ENCODE peak calls at places on chromosomes 4 and X, in nine cellular contexts. U, A, R, D, V, H, P, B and K are unnamed samples.

GRCh38 chr4:139331185-139331584 is 28.9 kb upstream of the NDUFC1 start:
- DNase-seq in U (no peak), A (no peak), R (no peak), D (no peak), V (no peak), H (no peak), P (no peak), B (no peak), K (no peak)

GRCh38 chr4:39635023-39635422 is 3.6 kb downstream of the SMIM14 start:
- DNase-seq in U (no peak), A (no peak), R (no peak), D (peak), V (no peak), H (no peak), P (no peak), B (no peak), K (no peak)

GRCh38 chr4:105969575-105969974 is 74.3 kb downstream of the NPNT start:
- DNase-seq in U (no peak), A (no peak), R (no peak), D (no peak), V (no peak), H (no peak), P (no peak), B (no peak), K (no peak)

GRCh38 chr4:10942166-10942565 is 257.6 kb upstream of the CLNK start:
- DNase-seq in U (no peak), A (no peak), R (no peak), D (no peak), V (no peak), H (no peak), P (no peak), B (no peak), K (no peak)

GRCh38 chrX:16429391-16429790 is 220.6 kb upstream of the S100G start:
- DNase-seq in U (no peak), A (no peak), R (no peak), D (no peak), V (no peak), H (no peak), P (no peak), B (peak), K (no peak)

GRCh38 chrX:70026112-70026850 is 23.5 kb downstream of the AWAT2 start:
- DNase-seq in U (no peak), A (no peak), R (no peak), D (no peak), V (no peak), H (no peak), P (no peak), B (no peak), K (no peak)

GRCh38 chr4:27239651-27240050 is 379.0 kb downstream of the STIM2 start:
- DNase-seq in U (no peak), A (no peak), R (no peak), D (no peak), V (no peak), H (no peak), P (no peak), B (no peak), K (no peak)

GRCh38 chr4:133000012-133000411 is 149.1 kb upstream of the PCDH10 start:
- DNase-seq in U (no peak), A (no peak), R (peak), D (no peak), V (no peak), H (no peak), P (no peak), B (no peak), K (no peak)

GRCh38 chr4:57071340-57071739 is 38.8 kb downstream of the IGFBP7 start:
- DNase-seq in U (no peak), A (no peak), R (no peak), D (no peak), V (no peak), H (no peak), P (no peak), B (peak), K (no peak)

GRCh38 chr4:121139533-121140222 is 24.4 kb downstream of the TNIP3 start:
- DNase-seq in U (no peak), A (no peak), R (peak), D (no peak), V (no peak), H (no peak), P (no peak), B (peak), K (no peak)

GRCh38 chr4:26568446-26568994 is 15.4 kb upstream of the TBC1D19 start:
- DNase-seq in U (peak), A (no peak), R (peak), D (no peak), V (peak), H (no peak), P (no peak), B (peak), K (peak)

GRCh38 chr4:83171640-83172039 is 57.1 kb upstream of the PLAC8 start:
- DNase-seq in U (no peak), A (no peak), R (no peak), D (no peak), V (no peak), H (no peak), P (no peak), B (peak), K (no peak)

DNA sequence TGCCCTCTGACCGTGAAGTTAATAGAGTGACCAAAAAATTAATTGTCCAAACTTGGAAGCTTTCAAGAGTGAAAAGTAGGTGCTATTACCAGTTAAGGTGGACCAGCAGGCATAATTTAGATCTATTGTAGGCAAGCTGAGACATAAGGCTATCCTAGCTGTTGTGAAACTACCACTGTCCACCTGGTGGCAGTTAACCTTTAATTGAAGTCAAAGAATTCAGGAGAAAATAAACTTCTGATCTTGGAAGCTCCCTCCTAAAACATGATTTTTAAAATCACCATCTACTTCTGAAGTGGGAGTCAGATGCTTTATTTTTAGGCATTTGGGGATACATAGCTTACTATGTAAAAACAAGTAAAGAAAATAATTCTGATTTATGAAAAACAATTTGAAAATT is 636.3 kb upstream of the HTR2C start:
- DNase-seq in U (no peak), A (no peak), R (no peak), D (no peak), V (peak), H (no peak), P (no peak), B (no peak), K (no peak)
- TF ChIP-seq CTCF in U (peak), A (peak), R (peak), D (no peak), V (no peak), H (no peak), P (no peak), B (no peak), K (no peak)

GRCh38 chr4:108473163-108473720 is 147.1 kb upstream of the RPL34 start:
- DNase-seq in U (no peak), A (no peak), R (no peak), D (no peak), V (no peak), H (no peak), P (no peak), B (no peak), K (no peak)
- TF ChIP-seq CTCF in U (no peak), A (no peak), R (no peak), D (no peak), V (no peak), H (no peak), P (no peak), B (no peak), K (no peak)

DNA sequence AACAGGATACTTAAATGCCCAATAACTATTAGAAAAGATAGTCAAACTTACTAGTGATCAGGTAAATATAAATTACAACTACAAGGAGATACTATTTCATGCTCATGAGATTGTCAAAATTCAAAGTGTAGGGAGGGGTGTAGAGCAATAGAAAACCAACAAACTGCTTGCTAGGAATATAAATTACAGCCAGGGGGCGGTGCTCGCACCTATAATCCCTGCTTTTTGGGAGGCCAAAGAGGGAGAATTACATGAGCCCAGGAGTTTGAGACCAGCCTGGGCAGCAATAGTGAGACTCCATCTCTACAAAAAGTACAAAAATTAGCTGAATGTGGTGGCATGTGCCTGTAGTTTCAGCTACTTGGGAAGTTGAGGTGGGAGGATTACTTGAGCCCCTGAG is 556.5 kb upstream of the NR3C2 start:
- DNase-seq in U (no peak), A (no peak), R (no peak), D (no peak), V (no peak), H (no peak), P (no peak), B (no peak), K (no peak)
- TF ChIP-seq CTCF in U (peak), A (no peak), R (peak), D (no peak), V (no peak), H (no peak), P (no peak), B (peak), K (peak)

DNA sequence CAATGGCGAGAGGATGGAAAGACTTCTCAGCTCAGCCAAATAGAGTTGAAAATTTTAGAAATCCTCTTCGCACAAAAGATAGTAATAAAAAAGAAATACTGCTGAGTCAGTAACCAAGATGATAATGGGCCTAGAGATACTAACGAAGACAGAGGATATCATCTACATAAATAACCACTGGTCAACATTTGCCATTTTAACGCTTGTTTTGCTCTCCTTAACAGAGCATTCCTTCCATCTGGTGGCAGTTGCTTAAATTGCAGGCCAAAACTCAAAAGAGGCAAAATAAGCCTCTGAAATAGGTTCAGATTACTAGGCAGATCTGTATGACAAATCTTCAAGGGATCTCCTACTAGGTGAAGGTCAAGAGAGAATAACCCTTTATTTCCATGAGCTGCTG is 51.7 kb upstream of the MCF2 start:
- DNase-seq in U (peak), A (no peak), R (no peak), D (no peak), V (no peak), H (no peak), P (peak), B (peak), K (no peak)
- TF ChIP-seq CTCF in U (peak), A (peak), R (peak), D (no peak), V (no peak), H (no peak), P (peak), B (peak), K (peak)

GRCh38 chrX:108537005-108537404 is 97.4 kb downstream of the COL4A5 start:
- DNase-seq in U (peak), A (no peak), R (no peak), D (no peak), V (peak), H (no peak), P (peak), B (peak), K (peak)
- TF ChIP-seq CTCF in U (peak), A (peak), R (peak), D (peak), V (peak), H (no peak), P (peak), B (peak), K (peak)

GRCh38 chr4:95124906-95125504 is 367.2 kb downstream of the BMPR1B start:
- DNase-seq in U (peak), A (no peak), R (no peak), D (no peak), V (peak), H (no peak), P (peak), B (peak), K (peak)
- TF ChIP-seq CTCF in U (peak), A (peak), R (peak), D (peak), V (peak), H (no peak), P (peak), B (peak), K (peak)

DNA sequence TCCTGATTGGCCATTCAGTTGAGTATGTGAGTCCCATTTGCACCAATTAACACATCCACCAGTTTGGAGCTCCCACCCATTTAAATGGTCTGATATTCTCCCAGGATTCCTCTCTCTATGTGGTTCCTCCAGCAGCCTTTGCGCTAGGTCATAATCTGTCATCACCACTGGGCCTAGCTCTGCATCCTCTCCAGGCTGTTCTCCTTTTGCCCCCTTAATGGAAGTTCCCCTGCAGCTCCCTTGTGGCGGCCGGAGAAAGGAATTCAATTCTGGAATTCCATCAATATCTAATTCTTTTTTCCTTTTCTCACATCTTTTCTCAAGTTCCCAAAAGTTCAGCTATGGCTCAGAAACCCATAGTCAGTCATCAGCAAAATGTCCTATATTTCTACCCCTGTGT is 2184.4 kb upstream of the AGA start:
- DNase-seq in U (no peak), A (no peak), R (no peak), D (no peak), V (no peak), H (no peak), P (no peak), B (no peak), K (no peak)
- TF ChIP-seq CTCF in U (peak), A (no peak), R (peak), D (no peak), V (no peak), H (no peak), P (no peak), B (no peak), K (no peak)

GRCh38 chr4:112060212-112060611 is 85.0 kb upstream of the FAM241A start:
- DNase-seq in U (peak), A (no peak), R (no peak), D (no peak), V (no peak), H (no peak), P (peak), B (peak), K (no peak)
- TF ChIP-seq CTCF in U (peak), A (peak), R (peak), D (no peak), V (peak), H (no peak), P (peak), B (peak), K (peak)